ENCODE peak calls at places on chromosomes 11 and 22, in five cellular contexts. D, U, F, A and R are unnamed samples.

GRCh38 chr11:84930863-84931262 is 696.3 kb downstream of the DLG2 start:
- DNase-seq in D (no peak), U (no peak), F (no peak), A (no peak), R (no peak)

GRCh38 chr11:5923789-5924188 is 18.3 kb upstream of the OR56A3 start:
- DNase-seq in D (no peak), U (no peak), F (no peak), A (no peak), R (no peak)

GRCh38 chr11:92082652-92083051 is 142.0 kb upstream of the FAT3 start:
- DNase-seq in D (no peak), U (no peak), F (no peak), A (no peak), R (no peak)

GRCh38 chr22:50016988-50017700 is 4.6 kb upstream of the IL17REL start:
- DNase-seq in D (no peak), U (no peak), F (no peak), A (peak; percentile 89), R (no peak)

GRCh38 chr22:38423512-38424503 is 31.2 kb downstream of the KCNJ4 start:
- DNase-seq in D (no peak), U (no peak), F (no peak), A (no peak), R (no peak)

GRCh38 chr11:23310276-23310675 is 450.0 kb upstream of the CCDC179 start:
- DNase-seq in D (no peak), U (peak; percentile 22), F (no peak), A (no peak), R (no peak)

GRCh38 chr11:33936745-33937612 is 45.1 kb upstream of the LMO2 start:
- DNase-seq in D (no peak), U (no peak), F (peak; percentile 82), A (no peak), R (no peak)

GRCh38 chr11:117979481-117980211 is 6.5 kb upstream of the IL10RA start:
- DNase-seq in D (no peak), U (no peak), F (no peak), A (peak; percentile 45), R (no peak)

GRCh38 chr11:126703661-126704060 is 296.9 kb downstream of the KIRREL3 start:
- DNase-seq in D (no peak), U (no peak), F (no peak), A (no peak), R (no peak)

GRCh38 chr22:41964106-41964494 is 5.1 kb upstream of the SEPTIN3 start:
- DNase-seq in D (no peak), U (no peak), F (no peak), A (no peak), R (no peak)

GRCh38 chr22:41966225-41966606 is 3.0 kb upstream of the SEPTIN3 start:
- DNase-seq in D (no peak), U (no peak), F (no peak), A (no peak), R (no peak)

GRCh38 chr22:41968601-41969000 is 642 bp upstream of the SEPTIN3 start:
- DNase-seq in D (no peak), U (no peak), F (no peak), A (no peak), R (no peak)

GRCh38 chr22:41969110-41969646 is at the start of gene SEPTIN3:
- DNase-seq in D (no peak), U (no peak), F (no peak), A (no peak), R (no peak)

DNA sequence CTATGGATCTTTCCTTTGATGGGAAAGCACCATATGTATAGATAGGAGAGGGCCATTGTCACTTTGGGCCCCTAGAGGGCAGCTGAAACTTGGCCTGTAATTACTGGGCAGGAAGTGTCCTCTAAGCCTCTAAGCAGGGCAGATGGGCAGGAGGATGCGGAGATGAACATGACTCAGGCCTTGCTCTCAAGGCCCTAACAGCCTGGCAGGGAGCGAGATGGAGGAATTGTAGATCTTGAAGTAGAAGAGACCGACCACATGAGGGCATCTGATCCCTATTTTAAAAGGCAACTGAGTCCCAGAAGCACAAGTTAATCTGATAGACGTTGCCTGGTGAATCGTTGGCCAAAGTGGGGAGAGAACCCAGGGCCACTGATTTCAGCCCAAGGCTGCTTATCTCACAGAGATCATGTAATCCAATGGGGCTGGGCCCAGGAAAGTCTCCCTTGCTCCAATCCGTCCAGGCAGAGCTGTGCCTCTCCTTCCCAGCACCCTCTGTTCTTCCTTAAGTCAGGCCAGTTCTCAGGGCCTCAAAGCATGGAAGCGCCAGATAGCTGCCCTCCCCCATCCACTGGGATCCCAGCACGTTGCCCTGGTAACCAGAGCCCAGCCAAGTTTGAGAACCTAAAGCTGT is 2.5 kb upstream of the SEPTIN3 start:
- DNase-seq in D (no peak), U (peak; percentile 80), F (no peak), A (peak; percentile 74), R (no peak)
- TF ChIP-seq CTCF in D (no peak), U (peak; percentile 66), F (no peak), A (peak; percentile 63), R (no peak)

GRCh38 chr11:45897556-45897955 is 9.5 kb downstream of the FREY1 start:
- DNase-seq in D (no peak), U (no peak), F (no peak), A (no peak), R (no peak)
- TF ChIP-seq CTCF in D (no peak), U (no peak), F (no peak), A (no peak), R (no peak)

DNA sequence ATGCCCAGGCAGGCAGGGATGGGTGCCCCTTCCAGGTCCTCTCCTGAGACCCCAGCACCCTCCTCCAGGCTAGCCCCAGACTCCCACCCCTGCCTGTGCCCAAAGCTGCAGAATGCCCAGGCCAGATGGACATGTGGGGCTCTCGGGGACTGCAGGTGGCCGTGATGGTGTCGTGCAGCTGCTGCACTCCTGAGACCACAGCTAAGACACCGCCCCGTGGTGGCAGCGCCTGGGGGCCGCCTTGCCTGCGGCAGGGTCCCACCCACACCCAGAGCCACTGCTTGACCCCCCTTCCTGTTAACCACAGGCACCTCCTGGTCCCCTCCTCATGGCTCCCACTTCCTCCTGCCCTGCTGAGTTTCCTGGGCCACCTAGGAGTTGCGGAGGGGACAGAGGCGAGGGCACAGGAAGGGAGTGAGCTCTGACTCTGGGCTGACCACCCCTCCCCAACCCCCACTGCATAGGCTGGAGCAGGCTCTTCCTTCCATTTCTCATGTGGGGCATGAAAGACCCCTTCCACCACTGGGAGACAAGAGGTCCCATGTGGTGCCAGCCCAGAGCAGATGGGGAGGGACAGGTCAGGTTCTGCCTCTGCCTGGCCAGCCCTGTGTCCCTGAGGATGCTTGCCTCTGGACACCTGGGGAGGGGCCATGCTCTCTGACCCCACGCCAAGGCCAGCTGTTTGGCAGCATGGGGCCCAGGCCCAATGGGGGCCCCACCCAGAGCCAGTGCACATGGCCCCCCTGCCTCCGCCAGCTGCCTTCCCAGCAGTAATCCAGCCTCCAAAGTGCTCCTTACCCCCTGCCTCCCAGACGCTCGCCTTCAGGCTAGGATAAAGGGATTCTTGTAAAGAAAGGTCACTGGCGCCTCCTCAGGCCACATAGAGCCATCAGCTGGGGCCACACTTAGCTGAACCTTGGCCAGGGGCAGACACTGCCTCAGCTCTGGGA is 29.3 kb downstream of the OSBPL5 start:
- DNase-seq in D (no peak), U (no peak), F (no peak), A (no peak), R (no peak)
- TF ChIP-seq CTCF in D (peak; percentile 12), U (no peak), F (no peak), A (no peak), R (no peak)

GRCh38 chr11:12288934-12289666 is 88.3 kb upstream of the PARVA start:
- DNase-seq in D (no peak), U (no peak), F (no peak), A (peak; percentile 4), R (no peak)

GRCh38 chr11:12288212-12288933 is 89.0 kb upstream of the PARVA start:
- DNase-seq in D (peak; percentile 84), U (peak; percentile 94), F (peak; percentile 77), A (peak; percentile 74), R (no peak)

GRCh38 chr11:12287009-12287373 is 90.4 kb upstream of the PARVA start:
- DNase-seq in D (no peak), U (peak; percentile 89), F (no peak), A (no peak), R (no peak)

GRCh38 chr11:12286606-12287005 is 90.8 kb upstream of the PARVA start:
- DNase-seq in D (no peak), U (no peak), F (no peak), A (no peak), R (no peak)

DNA sequence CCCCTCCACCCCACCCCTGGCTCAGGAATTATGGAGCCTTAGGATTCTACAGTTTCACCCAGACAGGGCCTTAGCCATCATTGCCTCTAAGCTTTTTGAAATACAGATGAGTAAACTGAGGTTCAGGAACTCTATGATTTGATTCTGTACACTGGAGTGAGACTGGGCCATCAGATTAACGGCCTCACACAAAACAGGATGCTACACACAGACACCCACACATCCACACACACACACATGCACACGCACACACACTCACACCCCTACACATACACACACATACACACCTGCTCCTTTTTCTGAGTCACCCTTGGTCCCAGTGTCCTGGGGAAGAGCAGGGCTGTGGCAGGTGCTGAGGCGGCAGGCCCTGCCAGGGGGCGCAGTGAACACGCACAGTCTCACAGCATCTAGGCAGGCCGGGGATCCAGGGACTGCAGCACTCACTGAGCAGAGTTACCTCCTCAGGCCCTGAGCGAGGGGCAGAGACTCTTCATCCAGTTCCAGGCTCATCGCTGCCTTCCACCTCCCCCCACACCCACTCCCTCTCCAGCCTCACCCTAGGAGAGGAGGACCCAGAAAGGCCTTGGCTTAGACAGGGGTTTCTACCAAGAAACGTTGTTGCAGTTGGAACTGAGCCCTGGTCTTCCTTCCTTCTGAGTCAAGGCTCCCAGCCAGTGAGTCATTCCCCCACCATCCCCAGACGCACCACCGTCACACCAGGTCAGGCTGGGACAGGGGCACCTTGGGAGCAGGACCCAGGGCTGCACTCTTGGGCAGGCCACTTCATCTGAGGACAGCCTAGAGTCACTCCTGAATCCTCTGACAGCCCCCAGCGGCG is 89.8 kb upstream of the PARVA start:
- DNase-seq in D (peak; percentile 46), U (peak; percentile 90), F (peak; percentile 61), A (peak; percentile 7), R (no peak)
- TF ChIP-seq CTCF in D (peak; percentile 68), U (peak; percentile 81), F (no peak), A (no peak), R (no peak)

GRCh38 chr22:26714971-26715370 is 57.6 kb downstream of the MIAT start:
- DNase-seq in D (no peak), U (no peak), F (no peak), A (no peak), R (no peak)

GRCh38 chr22:26718488-26718887 is 61.1 kb downstream of the MIAT start:
- DNase-seq in D (no peak), U (no peak), F (no peak), A (no peak), R (no peak)

GRCh38 chr22:26715392-26715939 is 58.1 kb downstream of the MIAT start:
- DNase-seq in D (no peak), U (no peak), F (no peak), A (no peak), R (no peak)

GRCh38 chr22:26722159-26722558 is 64.8 kb downstream of the MIAT start:
- DNase-seq in D (no peak), U (peak; percentile 40), F (no peak), A (no peak), R (no peak)

DNA sequence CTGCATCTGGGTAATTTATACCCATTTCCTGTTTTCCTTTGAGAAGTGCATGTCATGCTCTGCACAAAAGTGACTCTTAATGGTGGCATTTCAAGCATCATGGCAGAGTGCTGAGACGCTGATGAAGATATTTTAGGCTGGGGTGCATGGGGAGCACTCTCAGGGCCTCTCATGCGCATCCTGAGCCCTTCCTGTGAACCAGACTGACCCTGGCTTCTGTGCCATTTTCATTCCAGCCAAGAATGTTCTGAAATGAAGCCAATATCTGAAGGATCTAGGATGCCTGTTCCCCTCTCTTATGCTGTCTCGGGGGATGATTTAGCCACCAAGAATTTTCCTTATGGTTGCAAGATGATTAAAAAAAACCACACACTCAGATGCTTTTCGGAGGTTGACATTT is 61.5 kb downstream of the MIAT start:
- DNase-seq in D (no peak), U (peak; percentile 23), F (no peak), A (no peak), R (no peak)
- TF ChIP-seq CTCF in D (no peak), U (no peak), F (no peak), A (no peak), R (no peak)